ENCODE peak calls at places on chromosome 16, in eight cellular contexts. O is HCT116; C is endothelial cell; R is heart left ventricle; E is adrenal gland; D is Calu3; A is WTC11; J is CD8-positive, alpha-beta T cell. F is an unnamed sample.

GRCh38 chr16:30185683-30186421 is 2.5 kb downstream of the CORO1A start:
- DNase-seq in O (no peak), C (no peak), R (peak; percentile 88), E (peak; percentile 48), D (no peak), A (no peak), J (peak; percentile 94), F (peak; percentile 78)

GRCh38 chr16:86919073-86919472 is 340.7 kb downstream of the FOXL1 start:
- DNase-seq in O (no peak), C (no peak), R (no peak), E (no peak), D (no peak), A (no peak), J (no peak), F (no peak)

GRCh38 chr16:1532771-1533170 is 695 bp upstream of the TMEM204 start:
- DNase-seq in O (no peak), C (no peak), R (peak; percentile 60), E (no peak), D (no peak), A (no peak), J (no peak), F (no peak)

GRCh38 chr16:920722-921121 is 50.1 kb downstream of the LMF1 start:
- DNase-seq in O (no peak), C (no peak), R (peak; percentile 71), E (peak; percentile 28), D (no peak), A (no peak), J (no peak), F (no peak)

GRCh38 chr16:3134338-3135119 is at the start of gene ZNF213:
- DNase-seq in O (peak; percentile 95), C (peak; percentile 89), R (peak; percentile 96), E (peak; percentile 97), D (peak; percentile 96), A (peak; percentile 94), J (peak; percentile 93), F (peak; percentile 87)

GRCh38 chr16:72188512-72188911 is 16.6 kb upstream of the PMFBP1 start:
- DNase-seq in O (no peak), C (no peak), R (no peak), E (no peak), D (no peak), A (no peak), J (no peak), F (no peak)

GRCh38 chr16:9844361-9844760 is 337.9 kb downstream of the GRIN2A start:
- DNase-seq in O (no peak), C (no peak), R (no peak), E (no peak), D (peak; percentile 32), A (no peak), J (no peak), F (no peak)

GRCh38 chr16:11258553-11259287 is 2.7 kb upstream of the SOCS1 start:
- DNase-seq in O (no peak), C (no peak), R (peak; percentile 66), E (peak; percentile 78), D (no peak), A (no peak), J (no peak), F (no peak)

GRCh38 chr16:4521971-4522623 is 16.5 kb downstream of the CDIP1 start:
- DNase-seq in O (no peak), C (no peak), R (no peak), E (no peak), D (no peak), A (peak; percentile 46), J (no peak), F (no peak)

GRCh38 chr16:3454093-3454492 is 10.6 kb downstream of the NAA60 start:
- DNase-seq in O (no peak), C (no peak), R (no peak), E (no peak), D (no peak), A (no peak), J (no peak), F (no peak)

GRCh38 chr16:50708373-50709060 is 15.1 kb downstream of the NOD2 start:
- DNase-seq in O (no peak), C (no peak), R (no peak), E (no peak), D (no peak), A (no peak), J (no peak), F (no peak)

GRCh38 chr16:26770547-26770946 is 296.2 kb upstream of the C16orf82 start:
- DNase-seq in O (no peak), C (no peak), R (no peak), E (no peak), D (no peak), A (no peak), J (no peak), F (no peak)

GRCh38 chr16:26762596-26762995 is 304.1 kb upstream of the C16orf82 start:
- DNase-seq in O (no peak), C (no peak), R (no peak), E (no peak), D (no peak), A (peak; percentile 12), J (no peak), F (no peak)

DNA sequence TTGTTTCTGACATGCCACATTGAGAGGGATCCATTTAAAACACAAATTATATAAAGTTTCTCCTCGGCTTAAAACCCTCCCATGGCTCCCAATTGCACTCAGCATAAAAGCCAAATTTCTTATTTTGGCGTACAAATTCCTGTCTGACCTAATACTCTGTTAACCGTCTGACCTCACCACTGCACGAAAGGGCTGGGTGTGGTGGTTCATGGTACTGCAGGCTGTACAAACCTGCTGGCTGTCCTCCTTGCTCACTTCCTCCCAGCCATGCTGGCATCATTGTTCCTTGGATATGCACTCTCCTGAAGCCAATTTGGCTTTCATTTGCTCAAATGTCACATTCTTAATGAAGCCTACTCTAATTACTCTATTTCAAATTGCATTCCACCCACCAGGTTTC is 301.6 kb upstream of the C16orf82 start:
- DNase-seq in O (no peak), C (peak; percentile 18), R (no peak), E (no peak), D (peak; percentile 16), A (peak; percentile 49), J (no peak), F (no peak)
- TF ChIP-seq CTCF in O (no peak), C (peak; percentile 33), R (peak; percentile 49), E (peak; percentile 9), D (no peak), A (no peak), J (peak; percentile 39), F (peak; percentile 7)

GRCh38 chr16:76639685-76640289 is 362.6 kb downstream of the CNTNAP4 start:
- DNase-seq in O (no peak), C (no peak), R (no peak), E (no peak), D (peak; percentile 60), A (peak; percentile 21), J (no peak), F (no peak)
- TF ChIP-seq CTCF in O (no peak), C (no peak), R (no peak), E (no peak), D (peak; percentile 27), A (no peak), J (no peak), F (no peak)

GRCh38 chr16:57775661-57776469 is 26.4 kb downstream of the KIFC3 start:
- DNase-seq in O (no peak), C (peak; percentile 82), R (no peak), E (no peak), D (no peak), A (peak; percentile 92), J (no peak), F (no peak)
- TF ChIP-seq CTCF in O (peak; percentile 60), C (peak; percentile 64), R (peak; percentile 18), E (no peak), D (no peak), A (peak; percentile 24), J (no peak), F (no peak)

GRCh38 chr16:63289834-63290460 is 1253.7 kb upstream of the CDH8 start:
- DNase-seq in O (no peak), C (peak; percentile 60), R (no peak), E (peak; percentile 39), D (peak; percentile 3), A (peak; percentile 69), J (no peak), F (no peak)
- TF ChIP-seq CTCF in O (no peak), C (peak; percentile 79), R (peak; percentile 65), E (peak; percentile 63), D (peak; percentile 19), A (peak; percentile 81), J (no peak), F (no peak)

GRCh38 chr16:56311208-56312027 is 113.9 kb downstream of the AMFR start:
- DNase-seq in O (no peak), C (no peak), R (no peak), E (no peak), D (no peak), A (peak; percentile 37), J (no peak), F (no peak)
- TF ChIP-seq CTCF in O (no peak), C (no peak), R (peak; percentile 26), E (no peak), D (no peak), A (no peak), J (no peak), F (no peak)

DNA sequence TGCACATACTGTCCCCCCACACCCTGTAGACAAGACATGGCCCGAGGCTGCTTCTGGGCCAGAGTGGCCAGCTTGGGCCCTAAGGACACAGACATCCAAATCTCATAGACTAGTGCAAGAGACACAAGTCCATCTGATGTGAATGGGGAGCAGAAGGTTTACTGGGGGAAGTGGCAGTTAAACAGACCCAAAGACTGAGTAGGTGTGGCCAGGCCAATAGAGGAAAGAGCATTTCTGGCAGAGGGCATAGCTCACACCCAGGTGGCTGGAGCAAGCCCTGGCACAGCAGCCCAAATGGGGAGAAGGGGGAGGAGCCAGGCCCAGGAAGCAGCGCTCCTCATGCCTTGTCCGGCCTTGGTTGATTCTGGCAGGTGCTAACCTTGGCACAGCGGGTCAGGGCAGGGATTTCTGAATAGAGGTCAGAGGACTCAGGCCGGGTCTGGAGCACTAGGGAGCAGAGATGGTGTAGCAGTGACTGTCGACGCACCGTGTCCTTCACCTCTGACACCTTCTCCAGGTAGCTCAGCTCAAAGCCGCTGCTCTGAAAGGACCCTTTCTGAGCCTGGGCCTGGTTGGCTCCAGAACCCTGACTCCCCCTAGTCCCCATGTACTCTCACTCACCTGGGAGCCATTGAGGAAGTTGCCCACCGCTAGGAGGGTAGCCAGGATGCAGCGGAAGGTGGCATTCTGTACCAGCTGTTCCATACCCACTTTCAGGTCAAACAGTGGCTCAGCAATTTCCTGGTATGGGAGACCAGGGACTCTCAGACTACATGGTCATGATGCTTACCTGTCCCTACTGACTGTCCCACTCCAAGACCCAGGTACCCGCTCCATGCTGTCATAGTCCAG is 4.1 kb downstream of the TMEM208 start:
- DNase-seq in O (no peak), C (no peak), R (peak; percentile 46), E (no peak), D (no peak), A (no peak), J (no peak), F (no peak)
- TF ChIP-seq CTCF in O (no peak), C (no peak), R (no peak), E (no peak), D (no peak), A (no peak), J (no peak), F (no peak)